ENCODE peak calls at places on chromosomes 1 and 21, in seven cellular contexts. O is CD8-positive, alpha-beta T cell; W is HL-60; H is cardiac muscle cell; D is fibroblast of lung; C is heart left ventricle; X is lung. K is an unnamed sample.
A peak's percentile ranks its signal among the peaks of the same experiment; 100 is the strongest.

GRCh38 chr1:101302831-101303511 is 66.2 kb downstream of the S1PR1 start:
- DNase-seq in W (no peak), D (peak; percentile 40), C (no peak), X (no peak), H (peak; percentile 43), O (no peak), K (no peak)

GRCh38 chr1:209190591-209191241 is 392.8 kb upstream of the CAMK1G start:
- DNase-seq in W (peak; percentile 16), X (peak; percentile 58), O (no peak), C (peak; percentile 34), D (peak; percentile 41), H (peak; percentile 62), K (peak; percentile 66)

GRCh38 chr1:112619518-112620458 is at the start of gene CAPZA1:
- DNase-seq in X (peak; percentile 91), W (peak; percentile 96), H (peak; percentile 96), O (peak; percentile 92), C (peak; percentile 95), D (peak; percentile 92), K (peak; percentile 89)

GRCh38 chr1:175204285-175204684 is 11.7 kb upstream of the KIAA0040 start:
- DNase-seq in W (no peak), O (no peak), D (no peak), C (no peak), X (no peak), H (no peak), K (no peak)

GRCh38 chr21:41970751-41971653 is 17.2 kb upstream of the C2CD2 start:
- DNase-seq in W (no peak), D (no peak), O (peak; percentile 40), C (no peak), H (no peak), X (no peak), K (no peak)

GRCh38 chr1:161092621-161093028 is 3.3 kb upstream of the NECTIN4 start:
- DNase-seq in D (peak; percentile 36), H (no peak), W (no peak), C (no peak), X (no peak), O (no peak), K (no peak)

GRCh38 chr1:224745924-224746323 is 129.8 kb downstream of the CNIH3 start:
- DNase-seq in W (no peak), O (no peak), X (no peak), H (no peak), C (no peak), D (no peak), K (no peak)

GRCh38 chr1:23167353-23168078 is 1.1 kb downstream of the LUZP1 start:
- DNase-seq in W (no peak), C (peak; percentile 40), D (peak; percentile 71), O (no peak), X (peak; percentile 46), H (peak; percentile 61), K (peak; percentile 45)

GRCh38 chr1:228145498-228146425 is 4.0 kb upstream of the GJC2 start:
- DNase-seq in H (no peak), O (peak; percentile 36), X (no peak), D (no peak), C (no peak), W (no peak), K (no peak)

GRCh38 chr1:117239467-117239866 is 28.7 kb upstream of the VTCN1 start:
- DNase-seq in O (no peak), X (no peak), D (no peak), H (no peak), W (no peak), C (no peak), K (no peak)

GRCh38 chr1:209291715-209292114 is 291.8 kb upstream of the CAMK1G start:
- DNase-seq in H (no peak), X (no peak), D (no peak), O (no peak), C (no peak), W (no peak), K (no peak)

GRCh38 chr1:230226004-230226800 is 159.2 kb downstream of the GALNT2 start:
- DNase-seq in O (no peak), D (no peak), X (no peak), C (no peak), W (no peak), H (peak; percentile 40), K (no peak)

GRCh38 chr1:204070895-204071294 is 2.0 kb upstream of the SOX13 start:
- DNase-seq in O (no peak), W (no peak), D (no peak), C (no peak), H (no peak), X (no peak), K (no peak)

GRCh38 chr1:153291514-153291913 is 21.2 kb downstream of the PGLYRP3 start:
- DNase-seq in O (no peak), H (no peak), C (no peak), D (no peak), W (no peak), X (no peak), K (no peak)

GRCh38 chr1:51986718-51987117 is 3.8 kb downstream of the RAB3B start:
- DNase-seq in D (no peak), H (no peak), O (no peak), X (no peak), W (no peak), C (no peak), K (no peak)

GRCh38 chr1:44417351-44418021 is 12.4 kb downstream of the RNF220 start:
- DNase-seq in C (peak; percentile 44), D (peak; percentile 38), O (no peak), H (peak; percentile 48), W (no peak), X (no peak), K (peak; percentile 41)

GRCh38 chr1:100075773-100076172 is 57.0 kb downstream of the SASS6 start:
- DNase-seq in C (no peak), D (no peak), W (no peak), X (no peak), H (peak; percentile 17), O (no peak), K (no peak)

GRCh38 chr1:81186271-81186670 is 614.5 kb upstream of the ADGRL2 start:
- DNase-seq in O (no peak), X (no peak), C (no peak), D (peak; percentile 42), H (peak; percentile 9), W (no peak), K (no peak)

GRCh38 chr1:178692564-178693327 is 32.3 kb upstream of the RALGPS2 start:
- DNase-seq in X (no peak), C (no peak), H (no peak), D (no peak), W (no peak), O (no peak), K (no peak)

GRCh38 chr1:178686407-178686806 is 38.6 kb upstream of the RALGPS2 start:
- DNase-seq in X (no peak), D (no peak), H (no peak), W (no peak), O (no peak), C (no peak), K (no peak)

GRCh38 chr1:178690496-178690895 is 34.5 kb upstream of the RALGPS2 start:
- DNase-seq in H (no peak), O (no peak), W (no peak), X (no peak), C (no peak), D (no peak), K (no peak)

GRCh38 chr1:178688244-178688643 is 36.8 kb upstream of the RALGPS2 start:
- DNase-seq in H (peak; percentile 83), O (no peak), D (no peak), X (no peak), C (peak; percentile 35), W (no peak), K (peak; percentile 8)

GRCh38 chr1:178689769-178690168 is 35.3 kb upstream of the RALGPS2 start:
- DNase-seq in X (no peak), W (no peak), H (no peak), C (no peak), O (no peak), D (no peak), K (no peak)
- TF ChIP-seq CTCF in X (no peak), W (no peak), H (no peak), C (no peak), O (no peak), D (no peak), K (no peak)

GRCh38 chr21:32297449-32297848 is 1.2 kb upstream of the MRAP start:
- DNase-seq in X (no peak), C (no peak), D (no peak), O (no peak), H (no peak), W (no peak), K (no peak)

GRCh38 chr21:32298658-32299081 is at the start of gene MRAP:
- DNase-seq in O (no peak), D (no peak), X (no peak), W (no peak), C (no peak), H (peak; percentile 58), K (no peak)

GRCh38 chr21:32299695-32300094 is 1.0 kb downstream of the MRAP start:
- DNase-seq in W (no peak), X (no peak), D (no peak), H (no peak), O (no peak), C (no peak), K (no peak)

GRCh38 chr21:32300117-32300681 is 1.5 kb downstream of the MRAP start:
- DNase-seq in O (no peak), H (no peak), C (no peak), X (no peak), W (no peak), D (no peak), K (no peak)

GRCh38 chr21:32298148-32298559 is 501 bp upstream of the MRAP start:
- DNase-seq in X (no peak), D (no peak), W (no peak), H (peak; percentile 89), C (no peak), O (no peak), K (no peak)
- H3K27ac ChIP-seq in X (no peak overlapping the region), D (no peak overlapping the region), W (no peak overlapping the region), H (no peak overlapping the region), C (no peak overlapping the region), O (no peak overlapping the region), K (no peak overlapping the region)

DNA sequence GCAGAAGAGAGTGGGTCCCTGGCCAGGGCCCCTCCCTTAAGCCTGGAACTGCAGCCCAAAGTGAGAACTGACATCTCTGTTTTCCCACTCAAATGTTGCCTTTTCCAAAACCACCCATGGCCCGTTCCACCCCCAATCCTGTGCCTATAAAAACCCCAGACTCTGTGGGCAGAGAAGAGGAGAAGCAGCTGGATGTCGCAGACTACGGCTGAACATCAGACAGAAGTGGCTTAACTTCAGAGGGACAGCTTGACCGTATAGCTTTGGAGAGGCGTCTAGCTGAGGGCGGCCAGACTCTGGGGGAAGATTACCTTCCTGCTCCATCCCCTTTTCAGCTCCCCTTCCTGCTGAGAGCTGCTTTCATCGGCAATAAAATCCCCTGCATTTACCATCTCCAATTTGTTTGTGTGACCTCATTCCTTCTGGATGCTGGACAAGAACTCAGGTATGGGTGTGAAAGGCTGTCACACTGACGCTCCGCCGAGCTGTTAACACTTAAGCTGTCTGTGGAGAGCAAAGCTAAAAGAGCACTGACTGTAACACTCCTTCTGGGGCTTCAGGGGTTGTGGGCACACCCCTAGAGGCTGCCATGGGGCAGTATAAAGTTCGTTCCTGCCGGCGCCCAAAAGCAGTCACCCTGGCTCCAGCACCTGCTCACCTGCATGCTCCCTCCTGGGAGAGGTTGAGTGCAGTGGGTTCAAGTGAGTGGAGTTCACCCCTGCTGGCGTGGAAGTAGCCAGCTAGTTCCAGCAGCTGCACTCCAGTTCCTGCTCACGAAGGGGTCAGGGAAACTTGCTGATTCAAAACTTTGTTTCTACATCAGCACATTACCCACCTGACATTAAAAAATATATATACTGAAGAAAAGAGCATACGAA is 19.6 kb upstream of the ERO1B start:
- DNase-seq in C (no peak), D (no peak), H (no peak), W (no peak), O (no peak), X (no peak), K (peak; percentile 61)
- TF ChIP-seq CTCF in C (no peak), D (no peak), H (no peak), W (no peak), O (no peak), X (no peak), K (no peak)

GRCh38 chr1:56189946-56190920 is 389.1 kb downstream of the PLPP3 start:
- DNase-seq in H (no peak), D (no peak), O (no peak), X (no peak), W (no peak), C (no peak), K (no peak)
- H3K27ac ChIP-seq in H (no peak overlapping the region), D (no peak overlapping the region), O (no peak overlapping the region), X (no peak overlapping the region), W (no peak overlapping the region), C (peak overlapping the region; percentile 40), K (no peak overlapping the region)